ENCODE peak calls at places on chromosomes 11 and 22, in four cellular contexts. H, O, L and B are unnamed samples.

GRCh38 chr11:44319170-44319551 is 9.2 kb upstream of the ALX4 start:
- DNase-seq in O (no peak), H (no peak), L (no peak), B (no peak)

GRCh38 chr11:15551897-15552851 is 437.5 kb downstream of the INSC start:
- DNase-seq in L (no peak), H (no peak), O (no peak), B (no peak)

GRCh38 chr11:107018902-107019493 is 722 bp upstream of the GUCY1A2 start:
- DNase-seq in H (peak), O (peak), L (peak), B (peak)

GRCh38 chr22:38737302-38738060 is 18.3 kb downstream of the SUN2 start:
- DNase-seq in L (no peak), H (no peak), O (no peak), B (no peak)

GRCh38 chr11:120652705-120653335 is 141.3 kb downstream of the GRIK4 start:
- DNase-seq in L (no peak), H (no peak), O (no peak), B (no peak)

GRCh38 chr22:19287076-19287724 is 4.3 kb downstream of the CLTCL1 start:
- DNase-seq in H (peak), L (no peak), O (no peak), B (no peak)

GRCh38 chr11:4068962-4069361 is 25.6 kb upstream of the RRM1 start:
- DNase-seq in H (peak), L (peak), O (no peak), B (no peak)

GRCh38 chr22:19419464-19420178 is 11.9 kb downstream of the HIRA start:
- DNase-seq in L (no peak), H (no peak), O (no peak), B (no peak)

GRCh38 chr11:123381817-123382554 is 48.1 kb upstream of the GRAMD1B start:
- DNase-seq in H (no peak), O (no peak), L (no peak), B (no peak)

GRCh38 chr11:125938418-125938817 is 7.4 kb upstream of the VSIG10L2 start:
- DNase-seq in H (no peak), O (no peak), L (no peak), B (no peak)

GRCh38 chr22:23841736-23842404 is 3.1 kb upstream of the DERL3 start:
- DNase-seq in H (no peak), O (no peak), L (no peak), B (no peak)

GRCh38 chr22:50606126-50606525 is 5.5 kb downstream of the MAPK8IP2 start:
- DNase-seq in O (no peak), L (no peak), H (no peak), B (no peak)
- TF ChIP-seq CTCF in O (no peak), L (no peak), H (no peak), B (no peak)

GRCh38 chr22:44325718-44326548 is 13.2 kb upstream of the SHISAL1 start:
- DNase-seq in L (no peak), H (peak), O (no peak), B (no peak)
- TF ChIP-seq CTCF in L (peak), H (peak), O (no peak), B (no peak)

GRCh38 chr22:48553694-48554308 is 1273.9 kb downstream of the BRD1 start:
- DNase-seq in L (no peak), H (no peak), O (no peak), B (no peak)
- TF ChIP-seq CTCF in L (no peak), H (no peak), O (no peak), B (no peak)

GRCh38 chr22:43714104-43714503 is 98.0 kb downstream of the EFCAB6 start:
- DNase-seq in O (no peak), H (no peak), L (no peak), B (no peak)
- TF ChIP-seq CTCF in O (no peak), H (no peak), L (no peak), B (no peak)

DNA sequence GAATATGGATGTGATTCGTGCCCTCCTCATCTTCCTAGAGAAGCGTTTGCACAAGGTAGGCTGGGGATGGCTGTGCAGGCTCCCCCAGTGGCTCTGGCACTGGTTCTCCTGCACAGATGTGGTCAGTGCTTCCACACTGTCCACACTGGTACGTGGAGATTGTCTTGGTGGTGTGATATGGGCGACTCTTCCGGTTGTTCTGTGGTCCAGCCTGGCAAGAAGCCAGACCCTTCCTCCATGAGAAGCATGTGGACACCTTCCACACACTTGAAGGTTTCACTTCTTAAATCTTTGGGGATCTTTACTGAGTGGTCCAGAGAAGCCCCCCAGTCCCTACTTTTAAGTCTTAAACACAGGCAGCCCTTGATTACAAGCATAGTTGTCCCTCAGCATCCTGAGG is 3.8 kb downstream of the RIC8A start:
- DNase-seq in H (no peak), O (no peak), L (peak), B (no peak)
- TF ChIP-seq CTCF in H (no peak), O (no peak), L (no peak), B (no peak)

DNA sequence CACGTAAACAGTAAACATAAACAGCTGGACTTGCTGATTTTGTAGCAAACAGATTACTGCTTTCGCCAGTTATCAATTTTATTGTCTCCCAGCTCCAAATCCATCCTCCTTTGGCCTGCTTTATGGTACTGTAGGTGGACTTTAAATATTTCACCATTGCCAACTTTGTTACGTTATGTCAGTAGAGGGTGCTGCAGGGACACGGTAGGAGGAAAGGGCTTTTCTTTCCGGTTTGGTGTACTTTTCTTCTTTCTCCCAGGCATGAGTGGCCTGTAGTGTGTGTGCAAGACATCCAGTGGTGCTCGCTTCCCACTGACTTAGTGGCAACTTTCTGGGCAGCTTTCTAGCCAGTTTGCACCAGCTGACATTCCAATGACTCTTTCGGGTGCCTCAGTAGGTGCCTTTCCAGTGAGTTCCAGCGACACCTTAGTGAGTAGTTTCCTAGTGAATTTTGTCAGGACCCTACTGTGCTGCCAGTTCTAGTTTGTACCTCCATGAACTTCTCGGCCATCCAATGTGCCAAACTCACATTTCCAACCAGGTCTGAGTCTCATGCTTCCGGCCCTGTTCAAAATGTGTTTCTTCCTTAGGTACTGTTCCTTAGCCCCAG is 267.6 kb upstream of the TENM4 start:
- DNase-seq in H (peak), L (no peak), O (peak), B (peak)
- TF ChIP-seq CTCF in H (peak), L (peak), O (peak), B (peak)

GRCh38 chr11:114343493-114343892 is 47.3 kb downstream of the NNMT start:
- DNase-seq in O (no peak), L (no peak), H (no peak), B (no peak)

GRCh38 chr11:114343020-114343419 is 46.8 kb downstream of the NNMT start:
- DNase-seq in H (no peak), O (no peak), L (no peak), B (no peak)

GRCh38 chr11:114344494-114344893 is 48.3 kb downstream of the NNMT start:
- DNase-seq in H (no peak), L (no peak), O (no peak), B (no peak)

GRCh38 chr11:114342476-114342875 is 46.3 kb downstream of the NNMT start:
- DNase-seq in H (no peak), L (no peak), O (no peak), B (no peak)

GRCh38 chr11:114340311-114341131 is 44.3 kb downstream of the NNMT start:
- DNase-seq in O (peak), H (peak), L (peak), B (peak)
- TF ChIP-seq CTCF in O (peak), H (peak), L (peak), B (peak)

DNA sequence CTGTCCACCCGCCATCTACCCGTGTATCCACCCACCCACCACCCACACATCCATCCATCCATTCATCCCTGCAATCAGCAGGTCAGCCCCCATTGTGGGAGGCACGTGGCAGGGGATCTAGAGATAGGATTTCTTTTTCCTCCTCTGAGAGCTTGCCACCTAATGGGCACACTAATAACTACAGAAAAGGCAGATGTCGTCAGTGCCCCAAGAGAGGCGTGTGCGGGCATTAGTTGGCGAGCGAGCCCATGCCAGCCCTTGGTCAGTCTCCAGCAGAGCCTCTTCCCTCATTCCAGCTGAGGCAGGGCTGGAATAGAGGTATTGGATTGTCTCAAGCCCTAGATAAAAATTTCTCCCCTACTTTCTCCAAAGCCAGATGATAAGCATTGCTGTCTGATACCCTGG is 9.7 kb downstream of the USP2 start:
- DNase-seq in L (no peak), O (no peak), H (no peak), B (no peak)
- TF ChIP-seq CTCF in L (no peak), O (peak), H (no peak), B (no peak)

GRCh38 chr22:35324067-35324466 is 24.4 kb downstream of the TOM1 start:
- DNase-seq in H (no peak), O (no peak), L (no peak), B (no peak)
- TF ChIP-seq CTCF in H (no peak), O (no peak), L (no peak), B (no peak)